ENCODE peak calls at places on chromosomes 6 and 20, in seven cellular contexts. E is cardiac muscle cell; F is CD8-positive, alpha-beta T cell; J is brain microvascular endothelial cell; V is transverse colon; N is heart left ventricle; I is left lung. Z is an unnamed sample.
A peak's percentile ranks its signal among the peaks of the same experiment; 100 is the strongest.

GRCh38 chr6:103872219-103872618 is 987.5 kb downstream of the HACE1 start:
- DNase-seq in E (no peak), F (no peak), J (no peak), V (no peak), N (no peak), I (no peak), Z (no peak)

GRCh38 chr6:73586416-73586974 is 65.7 kb upstream of the EEF1A1 start:
- DNase-seq in E (peak; percentile 51), F (no peak), J (no peak), V (no peak), N (no peak), I (no peak), Z (peak; percentile 23)

GRCh38 chr6:112485813-112486212 is 138.7 kb downstream of the RFPL4B start:
- DNase-seq in E (peak; percentile 43), F (no peak), J (peak; percentile 26), V (no peak), N (no peak), I (no peak), Z (no peak)

GRCh38 chr20:38321959-38322598 is 18.1 kb downstream of the BPI start:
- DNase-seq in E (peak; percentile 81), F (no peak), J (peak; percentile 73), V (no peak), N (peak; percentile 30), I (no peak), Z (peak; percentile 31)

GRCh38 chr6:36757206-36757605 is 59.6 kb downstream of the RAB44 start:
- DNase-seq in E (no peak), F (no peak), J (no peak), V (peak; percentile 58), N (no peak), I (no peak), Z (no peak)

GRCh38 chr6:169328112-169328801 is 74.6 kb upstream of the THBS2 start:
- DNase-seq in E (peak; percentile 72), F (no peak), J (peak; percentile 68), V (no peak), N (no peak), I (peak; percentile 24), Z (peak; percentile 78)

GRCh38 chr20:19887566-19888268 is 129.4 kb upstream of the NAA20 start:
- DNase-seq in E (no peak), F (no peak), J (no peak), V (no peak), N (no peak), I (no peak), Z (peak; percentile 62)

GRCh38 chr6:28537509-28538140 is 11.9 kb downstream of the GPX5 start:
- DNase-seq in E (no peak), F (peak; percentile 26), J (peak; percentile 57), V (no peak), N (no peak), I (no peak), Z (no peak)

GRCh38 chr6:159062965-159063364 is 18.2 kb upstream of the TAGAP start:
- DNase-seq in E (no peak), F (no peak), J (no peak), V (no peak), N (no peak), I (no peak), Z (no peak)

GRCh38 chr6:165766026-165766425 is 103.0 kb upstream of the PDE10A start:
- DNase-seq in E (no peak), F (no peak), J (no peak), V (no peak), N (no peak), I (no peak), Z (no peak)

GRCh38 chr6:8434727-8435092 is 635 bp downstream of the SLC35B3 start:
- DNase-seq in E (no peak), F (no peak), J (no peak), V (no peak), N (no peak), I (no peak), Z (no peak)

GRCh38 chr6:3231213-3232016 is 4.0 kb upstream of the TUBB2B start:
- DNase-seq in E (peak; percentile 83), F (peak; percentile 13), J (peak; percentile 67), V (peak; percentile 84), N (peak; percentile 79), I (no peak), Z (peak; percentile 59)

GRCh38 chr6:20572940-20573339 is 38.7 kb downstream of the CDKAL1 start:
- DNase-seq in E (peak; percentile 76), F (no peak), J (peak; percentile 17), V (no peak), N (no peak), I (no peak), Z (peak; percentile 36)

GRCh38 chr6:156976144-156977088 is 199.2 kb downstream of the ARID1B start:
- DNase-seq in E (no peak), F (no peak), J (no peak), V (no peak), N (no peak), I (no peak), Z (peak; percentile 52)

GRCh38 chr6:26743157-26743821 is 83.7 kb upstream of the ZNF322 start:
- DNase-seq in E (peak; percentile 53), F (no peak), J (peak; percentile 77), V (no peak), N (no peak), I (no peak), Z (peak; percentile 77)

GRCh38 chr6:113594726-113595125 is 262.4 kb upstream of the MARCKS start:
- DNase-seq in E (no peak), F (no peak), J (no peak), V (no peak), N (no peak), I (no peak), Z (no peak)

GRCh38 chr6:12523726-12524125 is 192.8 kb upstream of the PHACTR1 start:
- DNase-seq in E (peak; percentile 56), F (no peak), J (no peak), V (no peak), N (no peak), I (no peak), Z (no peak)

GRCh38 chr6:84455630-84456029 is 228.2 kb upstream of the CEP162 start:
- DNase-seq in E (peak; percentile 33), F (no peak), J (no peak), V (no peak), N (no peak), I (no peak), Z (no peak)

GRCh38 chr20:168876-169275 is 11.6 kb downstream of the DEFB127 start:
- DNase-seq in E (no peak), F (no peak), J (no peak), V (no peak), N (no peak), I (no peak), Z (no peak)

GRCh38 chr6:30900863-30901417 is 7.1 kb upstream of the GTF2H4 start:
- DNase-seq in E (no peak), F (no peak), J (no peak), V (no peak), N (no peak), I (no peak), Z (no peak)

GRCh38 chr6:63527658-63528514 is 44.4 kb upstream of the LOC128125822 start:
- DNase-seq in E (peak; percentile 95), F (no peak), J (peak; percentile 96), V (peak; percentile 68), N (no peak), I (no peak), Z (peak; percentile 99)

GRCh38 chr6:155883334-155883731 is 427.7 kb upstream of the NOX3 start:
- DNase-seq in E (no peak), F (no peak), J (no peak), V (no peak), N (no peak), I (no peak), Z (no peak)

GRCh38 chr6:68994561-68994960 is 359.5 kb downstream of the ADGRB3 start:
- DNase-seq in E (no peak), F (no peak), J (no peak), V (no peak), N (no peak), I (no peak), Z (no peak)

GRCh38 chr6:33904050-33904827 is 100.4 kb upstream of the MLN start:
- DNase-seq in E (no peak), F (peak; percentile 78), J (no peak), V (peak; percentile 48), N (no peak), I (peak; percentile 71), Z (no peak)

GRCh38 chr6:139109558-139109957 is 25.3 kb upstream of the HECA start:
- DNase-seq in E (peak; percentile 68), F (no peak), J (peak; percentile 27), V (no peak), N (no peak), I (no peak), Z (no peak)

GRCh38 chr6:165577556-165577955 is 85.5 kb downstream of the PDE10A start:
- DNase-seq in E (no peak), F (no peak), J (no peak), V (no peak), N (no peak), I (peak; percentile 51), Z (no peak)

GRCh38 chr6:20907486-20908071 is 373.3 kb downstream of the CDKAL1 start:
- DNase-seq in E (no peak), F (no peak), J (no peak), V (no peak), N (no peak), I (peak; percentile 45), Z (no peak)

GRCh38 chr6:10630178-10630577 is 64.2 kb downstream of the C6orf52 start:
- DNase-seq in E (no peak), F (no peak), J (no peak), V (no peak), N (no peak), I (no peak), Z (no peak)
- TF ChIP-seq CTCF in E (no peak), F (no peak), J (no peak), V (no peak), N (no peak), I (no peak), Z (no peak)

GRCh38 chr6:108581932-108582500 is 21.3 kb downstream of the FOXO3 start:
- DNase-seq in E (no peak), F (no peak), J (no peak), V (no peak), N (no peak), I (no peak), Z (no peak)
- H3K27ac ChIP-seq in E (no peak overlapping the region), F (no peak overlapping the region), J (peak overlapping the region; percentile 79), V (peak overlapping the region; percentile 81), N (peak overlapping the region; percentile 68), I (peak overlapping the region; percentile 55), Z (peak overlapping the region; percentile 72)

GRCh38 chr6:137631323-137631722 is 137.1 kb upstream of the OLIG3 start:
- DNase-seq in E (no peak), F (no peak), J (no peak), V (no peak), N (no peak), I (no peak), Z (peak; percentile 7)
- H3K27me3 ChIP-seq in E (no peaks in the 10 kb centered on the region), F (no peaks in the 10 kb centered on the region), J (no peaks in the 10 kb centered on the region), V (no peaks in the 10 kb centered on the region), N (no peaks in the 10 kb centered on the region), I (no peaks in the 10 kb centered on the region), Z (no peaks in the 10 kb centered on the region)

DNA sequence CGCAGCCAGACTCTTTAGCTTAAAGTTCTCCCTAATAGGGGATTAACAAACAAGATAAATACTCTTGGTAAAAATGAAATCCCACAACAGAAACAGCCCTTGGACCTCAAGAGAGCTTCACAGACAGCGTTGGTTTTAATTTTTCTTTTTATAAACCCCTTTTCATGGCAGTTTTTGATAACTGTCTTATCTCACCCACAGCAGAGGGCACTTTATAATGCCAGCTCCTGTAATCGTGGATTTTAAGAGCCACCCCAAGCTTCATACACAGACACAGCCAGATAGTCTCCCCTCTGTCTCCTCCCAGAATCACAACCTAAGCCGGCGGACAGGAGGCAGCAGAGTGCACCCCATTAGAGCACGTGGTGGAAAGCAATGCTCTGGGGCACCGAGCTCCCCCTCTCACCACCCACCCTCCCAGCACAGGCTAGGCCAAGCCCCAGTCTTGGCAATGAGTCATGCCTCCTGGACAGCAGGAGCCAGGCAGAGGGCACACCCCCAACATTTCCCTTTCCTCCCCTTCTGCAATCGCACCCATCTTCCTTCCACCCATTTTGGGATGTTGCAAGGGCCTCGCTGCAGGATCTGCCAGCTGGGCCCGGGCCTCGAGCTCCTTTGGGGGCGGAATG is 2.5 kb downstream of the JAG1 start:
- DNase-seq in E (peak; percentile 95), F (no peak), J (peak; percentile 91), V (peak; percentile 83), N (peak; percentile 85), I (peak; percentile 89), Z (peak; percentile 76)
- TF ChIP-seq CTCF in E (peak; percentile 73), F (no peak), J (peak; percentile 82), V (peak; percentile 46), N (peak; percentile 51), I (peak; percentile 42), Z (peak; percentile 36)